ENCODE peak calls at places on chromosomes 3 and 15, in four cellular contexts. S is fibroblast of villous mesenchyme; F is activated CD4-positive, alpha-beta T cell treated with anti-CD3 and anti-CD28 coated beads, Interleukin-2, amount 50 U/mL, for 24 hours; G is activated T-cell treated with anti-CD3 and anti-CD28 coated beads for 1 hour. W is an unnamed sample.
A peak's percentile ranks its signal among the peaks of the same experiment; 100 is the strongest.

GRCh38 chr3:23288286-23288685 is 85.2 kb downstream of the UBE2E2 start:
- DNase-seq in G (no peak), S (no peak), F (no peak), W (no peak)

GRCh38 chr15:98901438-98901837 is 106.2 kb downstream of the PGPEP1L start:
- DNase-seq in F (no peak), S (peak; percentile 52), G (no peak), W (no peak)

GRCh38 chr15:42157981-42158765 is 1.7 kb upstream of the PLA2G4F start:
- DNase-seq in G (no peak), F (no peak), S (peak; percentile 70), W (no peak)

GRCh38 chr3:75341324-75342067 is 322.6 kb upstream of the FRG2C start:
- DNase-seq in F (no peak), S (no peak), G (no peak), W (no peak)

GRCh38 chr15:84759018-84759417 is 10.6 kb downstream of the ZNF592 start:
- DNase-seq in G (no peak), F (no peak), S (no peak), W (no peak)

GRCh38 chr3:108131105-108131794 is 40.4 kb upstream of the CD47 start:
- DNase-seq in G (no peak), F (no peak), S (peak; percentile 47), W (no peak)

GRCh38 chr15:53359038-53359437 is 400.4 kb downstream of the WDR72 start:
- DNase-seq in G (no peak), S (no peak), F (no peak), W (no peak)

GRCh38 chr3:126508539-126508938 is 9.0 kb downstream of the UROC1 start:
- DNase-seq in S (no peak), G (no peak), F (no peak), W (no peak)

GRCh38 chr3:38562467-38562925 is 66.4 kb downstream of the EXOG start:
- DNase-seq in S (no peak), G (no peak), F (no peak), W (no peak)

GRCh38 chr15:27179789-27180188 is 208.8 kb downstream of the GABRG3 start:
- DNase-seq in S (no peak), F (no peak), G (no peak), W (no peak)

GRCh38 chr15:91055548-91056331 is 33.3 kb upstream of the VPS33B start:
- DNase-seq in G (no peak), S (peak; percentile 51), F (peak; percentile 35), W (no peak)

GRCh38 chr3:116966649-116967048 is 257.1 kb downstream of the TUSC7 start:
- DNase-seq in S (peak; percentile 46), G (no peak), F (no peak), W (no peak)

GRCh38 chr3:170717410-170718402 is 131.8 kb upstream of the SLC7A14 start:
- DNase-seq in S (peak; percentile 79), G (no peak), F (no peak), W (no peak)

GRCh38 chr3:8837172-8837571 is 67.8 kb upstream of the OXTR start:
- DNase-seq in S (peak; percentile 69), G (no peak), F (no peak), W (no peak)

GRCh38 chr3:141383555-141384129 is 15.3 kb downstream of the ZBTB38 start:
- DNase-seq in S (peak; percentile 57), F (no peak), G (no peak), W (no peak)

GRCh38 chr3:184559336-184559735 is 2.2 kb upstream of the EPHB3 start:
- DNase-seq in F (no peak), S (no peak), G (no peak), W (peak; percentile 23)

GRCh38 chr3:168040624-168041208 is 55.0 kb downstream of the GOLIM4 start:
- DNase-seq in S (peak; percentile 89), G (no peak), F (no peak), W (no peak)

GRCh38 chr3:23948761-23949160 is 3.7 kb downstream of the NR1D2 start:
- DNase-seq in S (no peak), G (no peak), F (no peak), W (no peak)

GRCh38 chr15:58471341-58471740 is 39.5 kb downstream of the LIPC start:
- DNase-seq in F (no peak), S (no peak), G (no peak), W (no peak)

GRCh38 chr15:44215594-44215993 is 20.5 kb upstream of the FRMD5 start:
- DNase-seq in F (no peak), S (peak; percentile 39), G (no peak), W (no peak)

GRCh38 chr3:37872413-37873160 is 10.9 kb downstream of the CTDSPL start:
- DNase-seq in F (no peak), G (no peak), S (peak; percentile 21), W (no peak)

GRCh38 chr3:153210660-153211059 is 48.6 kb downstream of the RAP2B start:
- DNase-seq in G (no peak), F (no peak), S (peak; percentile 69), W (no peak)

GRCh38 chr3:192905980-192906678 is 11.5 kb downstream of the MB21D2 start:
- DNase-seq in G (no peak), S (no peak), F (no peak), W (no peak)

GRCh38 chr3:197432407-197433127 is 123.2 kb downstream of the BDH1 start:
- DNase-seq in S (no peak), G (no peak), F (no peak), W (no peak)